ENCODE peak calls at places on chromosomes 2 and 18, in six cellular contexts. Z is H9, H is left lung, I is GM13976, P is mucosa of descending colon, G is sigmoid colon. U is an unnamed sample.

GRCh38 chr2:38163006-38163405 is 87.1 kb upstream of the CYP1B1 start:
- DNase-seq in H (no peak), Z (no peak), I (no peak), P (peak; percentile 30), G (no peak), U (no peak)

GRCh38 chr18:37566479-37567060 is 972 bp upstream of the CELF4 start:
- DNase-seq in G (peak; percentile 50), I (no peak), H (peak; percentile 82), Z (no peak), P (no peak), U (peak; percentile 63)

GRCh38 chr18:62450546-62451395 is 72.1 kb upstream of the ZCCHC2 start:
- DNase-seq in I (no peak), H (peak; percentile 85), G (peak; percentile 72), P (no peak), Z (no peak), U (peak; percentile 59)

GRCh38 chr2:127645395-127646291 is at the start of gene GPR17:
- DNase-seq in Z (no peak), P (peak; percentile 46), H (peak; percentile 73), I (no peak), G (peak; percentile 70), U (no peak)

GRCh38 chr2:44016282-44016681 is 20.5 kb upstream of the LRPPRC start:
- DNase-seq in G (no peak), I (peak; percentile 33), Z (peak; percentile 71), H (no peak), P (peak; percentile 43), U (peak; percentile 92)

GRCh38 chr2:240163056-240163714 is 22.7 kb upstream of the OTOS start:
- DNase-seq in H (peak; percentile 48), Z (no peak), P (peak; percentile 3), G (peak; percentile 44), I (no peak), U (no peak)

GRCh38 chr2:100178085-100178788 is 35.8 kb upstream of the AFF3 start:
- DNase-seq in G (no peak), H (no peak), I (peak; percentile 52), Z (peak; percentile 88), P (no peak), U (peak; percentile 93)

GRCh38 chr2:29580223-29580622 is 341.2 kb downstream of the ALK start:
- DNase-seq in Z (no peak), H (no peak), I (no peak), P (no peak), G (no peak), U (no peak)

GRCh38 chr2:127891806-127892205 is 6.0 kb upstream of the AMMECR1L start:
- DNase-seq in H (no peak), P (no peak), Z (peak; percentile 34), G (no peak), I (no peak), U (peak; percentile 67)

GRCh38 chr18:32189723-32190591 is at the start of gene MEP1B:
- DNase-seq in I (no peak), P (no peak), H (no peak), Z (no peak), G (no peak), U (no peak)

GRCh38 chr2:216792222-216793001 is 67.5 kb downstream of the TNP1 start:
- DNase-seq in I (no peak), H (no peak), Z (peak; percentile 52), P (no peak), G (peak; percentile 79), U (peak; percentile 70)

GRCh38 chr2:72013726-72014125 is 133.9 kb downstream of the CYP26B1 start:
- DNase-seq in P (no peak), H (peak; percentile 31), Z (no peak), G (no peak), I (no peak), U (peak; percentile 26)

DNA sequence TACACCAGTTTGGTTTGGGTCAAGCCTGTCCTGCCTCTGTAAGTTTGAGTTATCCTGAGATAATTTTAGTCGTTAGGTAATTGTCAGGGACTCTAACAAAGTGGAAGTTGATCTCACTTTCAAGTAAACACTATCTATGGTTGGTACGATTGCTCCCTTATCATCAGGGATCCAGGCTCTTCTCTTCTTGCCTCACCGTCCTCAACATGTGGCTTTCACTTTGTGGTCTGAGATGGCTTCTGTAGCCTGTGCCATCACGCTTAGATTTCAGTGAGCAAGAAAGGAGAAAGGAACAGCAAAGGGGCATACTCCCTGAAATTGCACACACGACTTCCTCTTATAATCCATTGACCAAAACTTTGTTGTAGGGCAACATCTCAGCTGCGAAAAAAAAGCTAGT is 115.6 kb downstream of the CTAGE1 start:
- DNase-seq in I (no peak), H (no peak), Z (no peak), P (no peak), G (no peak), U (no peak)
- TF ChIP-seq CTCF in I (no peak), H (no peak), Z (no peak), P (no peak), G (no peak), U (no peak)

DNA sequence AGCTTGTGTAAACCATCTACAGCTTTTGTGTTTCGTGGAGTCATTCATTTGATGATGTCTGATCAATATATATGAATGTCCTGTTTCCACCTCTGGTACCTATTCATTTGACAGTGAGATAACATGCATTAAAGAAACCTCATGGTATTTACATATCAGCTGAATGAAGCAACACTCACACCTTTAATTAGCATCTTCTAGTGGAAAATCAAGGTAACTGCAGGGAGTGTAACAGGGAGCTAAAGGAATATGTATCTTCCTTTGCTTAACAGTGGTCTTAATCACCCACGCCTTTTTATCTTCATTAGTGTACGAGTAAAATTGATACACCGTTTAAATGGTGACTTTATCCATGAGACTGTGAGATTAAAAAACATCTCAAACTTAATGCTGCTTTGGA is 15.6 kb downstream of the SLC39A10 start:
- DNase-seq in I (no peak), Z (no peak), G (no peak), H (no peak), P (no peak), U (no peak)
- TF ChIP-seq CTCF in I (no peak), Z (peak; percentile 63), G (no peak), H (no peak), P (no peak), U (peak; percentile 73)

GRCh38 chr2:228268756-228269155 is 87.3 kb upstream of the SPHKAP start:
- DNase-seq in G (no peak), H (no peak), P (no peak), Z (no peak), I (no peak), U (no peak)

GRCh38 chr2:228261546-228261945 is 80.1 kb upstream of the SPHKAP start:
- DNase-seq in I (no peak), H (no peak), G (no peak), P (no peak), Z (no peak), U (no peak)

GRCh38 chr2:228257379-228257778 is 75.9 kb upstream of the SPHKAP start:
- DNase-seq in I (no peak), Z (no peak), G (no peak), P (no peak), H (no peak), U (no peak)

GRCh38 chr2:228263156-228263555 is 81.7 kb upstream of the SPHKAP start:
- DNase-seq in G (no peak), I (no peak), H (no peak), P (no peak), Z (no peak), U (no peak)
- TF ChIP-seq CTCF in G (no peak), I (no peak), H (no peak), P (no peak), Z (no peak), U (no peak)

GRCh38 chr18:51731070-51731469 is 533.6 kb upstream of the MEX3C start:
- DNase-seq in P (no peak), Z (no peak), I (no peak), G (no peak), H (no peak), U (no peak)
- TF ChIP-seq CTCF in P (no peak), Z (no peak), I (no peak), G (no peak), H (no peak), U (no peak)

DNA sequence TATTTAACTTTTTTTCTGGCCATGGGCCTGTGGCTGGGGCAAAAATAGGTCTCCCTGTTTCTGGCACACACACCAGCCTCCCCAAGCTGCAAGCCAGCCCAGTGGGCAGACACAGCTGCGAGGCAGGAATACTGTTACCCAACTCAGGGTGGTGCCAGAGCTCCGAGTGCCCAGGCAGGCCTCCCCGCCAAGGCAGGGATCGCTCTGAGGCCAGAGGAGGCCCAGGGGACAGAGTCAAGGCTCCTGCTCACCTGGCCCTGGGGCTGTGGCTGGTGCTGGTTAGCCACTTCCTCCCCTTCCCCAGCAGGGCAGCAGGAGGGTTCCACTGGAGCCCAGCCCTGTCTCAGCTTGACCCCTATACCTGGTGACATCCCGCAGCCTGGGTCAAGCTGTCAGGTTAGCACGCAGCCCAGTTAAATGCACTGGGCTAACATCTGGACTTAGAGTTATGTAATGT is 67.1 kb upstream of the EPAS1 start:
- DNase-seq in G (no peak), Z (peak; percentile 52), I (no peak), P (peak; percentile 53), H (no peak), U (peak; percentile 80)
- TF ChIP-seq CTCF in G (no peak), Z (no peak), I (no peak), P (no peak), H (no peak), U (peak; percentile 41)

DNA sequence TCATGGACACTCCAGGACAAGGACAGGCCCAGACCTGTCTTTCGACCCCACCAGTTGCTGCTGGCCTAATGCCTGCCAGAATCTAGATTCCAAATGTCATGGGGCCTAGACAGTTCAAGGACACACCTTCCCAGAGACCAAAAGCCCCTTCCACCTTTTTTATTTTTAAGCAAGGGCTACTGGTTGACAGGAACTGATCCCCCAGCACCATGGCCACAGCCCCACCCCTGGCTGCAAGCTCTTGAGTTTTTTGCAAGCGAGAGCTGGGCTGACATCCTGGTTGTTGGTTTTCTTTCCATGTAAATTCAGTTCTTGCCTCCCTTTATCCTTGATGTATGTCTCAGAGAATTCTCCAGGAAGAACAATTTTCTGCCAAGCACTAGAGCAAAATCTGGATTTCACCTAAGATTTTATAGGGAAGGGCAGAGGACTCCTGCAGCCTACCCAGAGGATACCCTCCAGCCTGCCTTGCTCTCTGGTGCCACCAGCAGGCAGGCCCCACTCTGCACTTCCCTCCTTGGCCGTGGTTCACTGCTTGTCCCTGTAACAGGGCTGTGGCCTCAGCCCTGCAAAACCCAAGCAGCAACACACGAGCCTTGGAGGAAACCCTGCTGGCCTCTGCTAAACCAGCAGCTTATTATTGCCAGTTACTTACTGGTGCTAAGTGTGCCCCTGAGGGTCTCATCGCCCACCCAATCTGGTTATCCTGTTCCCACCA is 97.7 kb downstream of the TWIST2 start:
- DNase-seq in I (no peak), G (peak; percentile 86), P (peak; percentile 59), H (no peak), Z (peak; percentile 88), U (peak; percentile 95)
- TF ChIP-seq CTCF in I (peak; percentile 32), G (peak; percentile 84), P (peak; percentile 24), H (peak; percentile 73), Z (peak; percentile 93), U (peak; percentile 96)

GRCh38 chr2:65671670-65672069 is 239.3 kb upstream of the SPRED2 start:
- DNase-seq in G (no peak), H (no peak), I (no peak), Z (no peak), P (no peak), U (peak; percentile 78)
- TF ChIP-seq CTCF in G (no peak), H (no peak), I (no peak), Z (peak; percentile 34), P (no peak), U (peak; percentile 72)

DNA sequence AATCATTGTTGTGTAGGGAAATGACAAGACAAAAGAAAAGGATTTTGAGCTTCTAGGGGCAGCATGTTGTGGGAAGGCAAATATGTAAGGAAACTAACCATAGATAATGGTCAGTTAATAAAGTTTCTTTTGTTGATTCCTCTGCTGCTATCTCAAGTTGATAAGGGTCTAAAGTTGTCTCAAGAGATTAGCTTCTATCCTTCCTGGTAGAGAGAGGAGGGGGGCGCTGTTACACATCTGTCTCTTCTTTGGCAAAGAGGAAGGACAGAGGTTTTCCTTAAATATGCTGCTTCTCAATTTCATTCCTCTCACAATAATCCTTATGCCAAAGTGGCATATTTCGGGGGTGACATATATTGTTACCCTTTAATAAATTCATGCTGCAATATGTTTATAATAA is 944.0 kb downstream of the DPP10 start:
- DNase-seq in G (no peak), H (no peak), P (no peak), Z (no peak), I (no peak), U (peak; percentile 73)
- TF ChIP-seq CTCF in G (no peak), H (no peak), P (no peak), Z (peak; percentile 56), I (no peak), U (peak; percentile 64)